ENCODE peak calls at places on chromosomes 12 and 14, in six cellular contexts. E is Calu3; S is activated CD8-positive, alpha-beta memory T cell treated with anti-CD3 and anti-CD28 coated beads for 1 hour; O is Peyer's patch; I is GDM1; T is A549. D is an unnamed sample.

GRCh38 chr12:93482721-93483120 is 15.4 kb downstream of the MRPL42 start:
- DNase-seq in E (no peak), S (no peak), O (no peak), I (no peak), T (no peak), D (no peak)

GRCh38 chr12:49055978-49056754 is 4.4 kb downstream of the KMT2D start:
- DNase-seq in E (peak), S (no peak), O (peak), I (peak), T (peak), D (no peak)

GRCh38 chr12:11949738-11950403 is 120.9 kb upstream of the BCL2L14 start:
- DNase-seq in E (peak), S (no peak), O (no peak), I (no peak), T (no peak), D (no peak)

GRCh38 chr12:49622501-49623141 is 740 bp upstream of the PRPF40B start:
- DNase-seq in E (peak), S (no peak), O (peak), I (no peak), T (no peak), D (no peak)

GRCh38 chr14:104704252-104704651 is 14.8 kb downstream of the INF2 start:
- DNase-seq in E (no peak), S (no peak), O (no peak), I (no peak), T (no peak), D (no peak)

GRCh38 chr14:65502676-65503124 is 90.2 kb downstream of the FUT8 start:
- DNase-seq in E (no peak), S (no peak), O (no peak), I (no peak), T (no peak), D (no peak)

GRCh38 chr14:58395815-58396626 is at the start of gene TOMM20L:
- DNase-seq in E (peak), S (peak), O (peak), I (peak), T (peak), D (no peak)

GRCh38 chr14:102920273-102920997 is 2.0 kb upstream of the AMN start:
- DNase-seq in E (no peak), S (no peak), O (no peak), I (no peak), T (no peak), D (no peak)

GRCh38 chr12:6135071-6135470 is 10.6 kb upstream of the VWF start:
- DNase-seq in E (no peak), S (no peak), O (no peak), I (no peak), T (no peak), D (no peak)

GRCh38 chr14:69713127-69713800 is 53.7 kb upstream of the SRSF5 start:
- DNase-seq in E (no peak), S (no peak), O (peak), I (no peak), T (no peak), D (no peak)

GRCh38 chr12:20369164-20370000 is 1.0 kb downstream of the PDE3A start:
- DNase-seq in E (peak), S (no peak), O (peak), I (no peak), T (peak), D (no peak)

GRCh38 chr12:102781117-102781516 is 135.9 kb downstream of the PAH start:
- DNase-seq in E (no peak), S (no peak), O (no peak), I (no peak), T (no peak), D (no peak)

GRCh38 chr14:104087981-104088850 is 2.7 kb downstream of the ASPG start:
- DNase-seq in E (no peak), S (no peak), O (peak), I (no peak), T (no peak), D (no peak)

GRCh38 chr12:124608451-124608870 is 41.0 kb upstream of the NCOR2 start:
- DNase-seq in E (no peak), S (no peak), O (no peak), I (no peak), T (no peak), D (no peak)

GRCh38 chr14:53035796-53036195 is 84.9 kb upstream of the FERMT2 start:
- DNase-seq in E (no peak), S (no peak), O (no peak), I (no peak), T (no peak), D (no peak)

GRCh38 chr12:82524636-82525035 is 162.1 kb upstream of the TMTC2 start:
- DNase-seq in E (no peak), S (no peak), O (no peak), I (no peak), T (no peak), D (no peak)

GRCh38 chr14:99231181-99231849 is 40.7 kb downstream of the BCL11B start:
- DNase-seq in E (no peak), S (no peak), O (no peak), I (no peak), T (no peak), D (no peak)

GRCh38 chr12:93896427-93896826 is 219.3 kb downstream of the CRADD start:
- DNase-seq in E (no peak), S (no peak), O (no peak), I (no peak), T (no peak), D (no peak)

GRCh38 chr12:120230326-120230973 is 29.5 kb upstream of the RPLP0 start:
- DNase-seq in E (peak), S (no peak), O (peak), I (no peak), T (peak), D (no peak)

GRCh38 chr12:6177593-6178358 is 22.4 kb upstream of the CD9 start:
- DNase-seq in E (no peak), S (no peak), O (peak), I (no peak), T (no peak), D (no peak)

GRCh38 chr12:54368016-54368708 is 3.9 kb upstream of the GPR84 start:
- DNase-seq in E (no peak), S (no peak), O (no peak), I (no peak), T (no peak), D (no peak)

GRCh38 chr14:54567634-54568561 is 970 bp downstream of the SAMD4A start:
- DNase-seq in E (peak), S (peak), O (peak), I (peak), T (peak), D (no peak)

GRCh38 chr12:2555487-2556082 is 239.2 kb upstream of the FKBP4 start:
- DNase-seq in E (no peak), S (no peak), O (no peak), I (no peak), T (no peak), D (no peak)

GRCh38 chr12:111582133-111582747 is 16.9 kb downstream of the ATXN2 start:
- DNase-seq in E (no peak), S (no peak), O (no peak), I (no peak), T (no peak), D (no peak)

GRCh38 chr14:64591809-64592208 is 42.0 kb downstream of the PPP1R36 start:
- DNase-seq in E (no peak), S (no peak), O (no peak), I (no peak), T (no peak), D (no peak)

GRCh38 chr12:123085730-123086487 is 65.0 kb downstream of the PITPNM2 start:
- DNase-seq in E (peak), S (no peak), O (peak), I (peak), T (peak), D (no peak)

GRCh38 chr14:43056106-43056505 is 1449.4 kb downstream of the LRFN5 start:
- DNase-seq in E (no peak), S (no peak), O (no peak), I (no peak), T (no peak), D (no peak)

GRCh38 chr12:50620050-50620974 is 115.5 kb downstream of the DIP2B start:
- DNase-seq in E (no peak), S (no peak), O (no peak), I (no peak), T (peak), D (no peak)

GRCh38 chr12:388547-389137 is 478 bp downstream of the KDM5A start:
- DNase-seq in E (peak), S (peak), O (peak), I (no peak), T (peak), D (no peak)

GRCh38 chr12:69304284-69304683 is 43.9 kb upstream of the LYZ start:
- DNase-seq in E (no peak), S (no peak), O (no peak), I (no peak), T (no peak), D (no peak)

GRCh38 chr12:90770861-90771260 is 184.1 kb downstream of the CCER1 start:
- DNase-seq in E (no peak), S (no peak), O (no peak), I (no peak), T (no peak), D (no peak)

GRCh38 chr12:49956663-49957569 is 4.8 kb upstream of the AQP5 start:
- DNase-seq in E (no peak), S (no peak), O (no peak), I (no peak), T (no peak), D (no peak)

GRCh38 chr14:53360821-53361220 is 207.7 kb upstream of the DDHD1 start:
- DNase-seq in E (no peak), S (no peak), O (no peak), I (no peak), T (no peak), D (no peak)

GRCh38 chr12:62190921-62191746 is 69.1 kb upstream of the USP15 start:
- DNase-seq in E (peak), S (no peak), O (no peak), I (no peak), T (no peak), D (no peak)

GRCh38 chr14:64938972-64939816 is 3.4 kb downstream of the GPX2 start:
- DNase-seq in E (no peak), S (no peak), O (no peak), I (no peak), T (no peak), D (no peak)

GRCh38 chr14:59275668-59276067 is 87.2 kb downstream of the DAAM1 start:
- DNase-seq in E (no peak), S (no peak), O (no peak), I (no peak), T (peak), D (no peak)

GRCh38 chr14:97641827-97642226 is 844.6 kb downstream of the VRK1 start:
- DNase-seq in E (no peak), S (no peak), O (no peak), I (no peak), T (no peak), D (no peak)

GRCh38 chr14:41662780-41663477 is 56.3 kb downstream of the LRFN5 start:
- DNase-seq in E (no peak), S (no peak), O (no peak), I (no peak), T (no peak), D (no peak)

GRCh38 chr12:31310488-31310887 is 15.5 kb downstream of the SINHCAF start:
- DNase-seq in E (no peak), S (no peak), O (no peak), I (no peak), T (no peak), D (no peak)

D was measured in cortex of kidney.